ENCODE peak calls at places on chromosomes 5 and 9, in five cellular contexts. B is RWPE1; U is lower lobe of right lung; M is naive B cell; Q is stimulated activated CD8-positive, alpha-beta memory T cell treated with anti-CD3 and anti-CD28 coated beads, Interleukin-7, amount 100 ng/mL, for 4 hours. F is an unnamed sample.

GRCh38 chr5:1005362-1005851 is 3.2 kb upstream of the NKD2 start:
- DNase-seq in Q (no peak), U (no peak), B (no peak), M (no peak), F (peak; percentile 1)

GRCh38 chr5:79284852-79285251 is 48.9 kb downstream of the JMY start:
- DNase-seq in B (no peak), M (no peak), Q (no peak), U (no peak), F (no peak)

GRCh38 chr5:135066781-135067430 is 32.9 kb upstream of the PITX1 start:
- DNase-seq in M (no peak), U (no peak), Q (no peak), B (no peak), F (no peak)

GRCh38 chr5:160199410-160199911 is 29.8 kb upstream of the FABP6 start:
- DNase-seq in Q (peak; percentile 47), U (peak; percentile 85), B (peak; percentile 86), M (peak; percentile 68), F (peak; percentile 77)

GRCh38 chr5:171961117-171961516 is 45.3 kb downstream of the FBXW11 start:
- DNase-seq in B (no peak), Q (no peak), M (no peak), U (no peak), F (peak; percentile 59)

GRCh38 chr5:14161825-14162556 is 18.8 kb downstream of the TRIO start:
- DNase-seq in Q (no peak), U (no peak), M (no peak), B (no peak), F (no peak)

GRCh38 chr5:156103116-156103860 is 223.7 kb upstream of the SGCD start:
- DNase-seq in B (no peak), M (no peak), U (no peak), Q (no peak), F (no peak)

GRCh38 chr5:179406031-179406681 is 60.9 kb upstream of the ADAMTS2 start:
- DNase-seq in M (no peak), U (no peak), Q (no peak), B (no peak), F (no peak)

GRCh38 chr5:33343661-33344327 is 97.0 kb upstream of the TARS1 start:
- DNase-seq in U (no peak), B (peak; percentile 92), M (no peak), Q (no peak), F (no peak)

GRCh38 chr9:75811692-75812091 is 78.8 kb upstream of the PCSK5 start:
- DNase-seq in U (no peak), B (no peak), M (no peak), Q (no peak), F (no peak)

GRCh38 chr9:129287595-129288305 is 109.7 kb upstream of the IER5L start:
- DNase-seq in U (peak; percentile 34), Q (no peak), M (no peak), B (no peak), F (peak; percentile 4)

F was measured in activated CD4-positive, alpha-beta memory T cell treated with anti-CD3 and anti-CD28 coated beads for 36 hours.